ENCODE peak calls at places on chromosomes 4 and X, in five cellular contexts. O is mesenchymal stem cell, Z is IMR-90, T is mesendoderm, U is H1. N is an unnamed sample.

GRCh38 chr4:16250665-16251365 is 24.5 kb upstream of the TAPT1 start:
- DNase-seq in O (no peak), Z (peak; percentile 49), T (peak; percentile 22), U (no peak), N (no peak)

GRCh38 chrX:66110112-66110511 is 53.9 kb upstream of the HEPH start:
- DNase-seq in O (peak; percentile 4), Z (peak; percentile 8), T (peak; percentile 21), U (no peak), N (no peak)

GRCh38 chrX:29229802-29230201 is 642.6 kb downstream of the IL1RAPL1 start:
- DNase-seq in O (no peak), Z (peak; percentile 59), T (no peak), U (no peak), N (no peak)

GRCh38 chr4:116358633-116359222 is 726.6 kb downstream of the TRAM1L1 start:
- DNase-seq in O (peak; percentile 81), Z (peak; percentile 43), T (peak; percentile 90), U (peak; percentile 89), N (peak; percentile 36)

GRCh38 chrX:14032383-14032782 is 2.7 kb upstream of the GEMIN8 start:
- DNase-seq in O (peak; percentile 47), Z (peak; percentile 61), T (peak; percentile 55), U (no peak), N (peak; percentile 35)

GRCh38 chrX:87409113-87409841 is 108.3 kb upstream of the KLHL4 start:
- DNase-seq in O (peak; percentile 85), Z (peak; percentile 24), T (peak; percentile 6), U (no peak), N (no peak)

GRCh38 chr4:22313974-22314373 is 201.9 kb downstream of the ADGRA3 start:
- DNase-seq in O (no peak), Z (no peak), T (no peak), U (no peak), N (no peak)

GRCh38 chr4:83535945-83536648 is at the start of gene GPAT3:
- DNase-seq in O (peak; percentile 74), Z (peak; percentile 45), T (peak; percentile 71), U (peak; percentile 77), N (peak; percentile 32)

GRCh38 chrX:48890296-48890925 is 7.2 kb downstream of the TIMM17B start:
- DNase-seq in O (no peak), Z (no peak), T (peak; percentile 43), U (no peak), N (no peak)

GRCh38 chr4:4481394-4482000 is 60.4 kb downstream of the STX18 start:
- DNase-seq in O (no peak), Z (no peak), T (no peak), U (no peak), N (no peak)

GRCh38 chr4:146381263-146381872 is 140.4 kb downstream of the SLC10A7 start:
- DNase-seq in O (no peak), Z (peak; percentile 8), T (peak; percentile 51), U (no peak), N (no peak)

GRCh38 chr4:156888762-156889161 is 82.8 kb downstream of the PDGFC start:
- DNase-seq in O (peak; percentile 65), Z (peak; percentile 77), T (no peak), U (no peak), N (no peak)

DNA sequence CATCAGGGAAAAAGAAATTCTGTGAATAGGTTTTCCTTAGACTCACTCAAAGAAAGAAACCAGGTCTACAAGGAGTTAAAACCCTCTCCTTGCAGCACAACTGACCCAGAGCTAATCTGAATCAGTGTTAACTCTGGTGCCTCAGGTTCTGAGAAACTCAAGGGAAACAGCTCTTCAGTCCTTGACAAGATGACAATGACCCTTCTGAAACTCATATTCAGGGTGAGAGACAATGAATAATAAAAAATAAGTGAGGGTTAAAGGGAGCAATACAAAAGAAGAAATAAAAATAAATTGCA is 903.6 kb downstream of the STPG2 start:
- DNase-seq in O (no peak), Z (no peak), T (no peak), U (no peak), N (no peak)
- H2AK5ac ChIP-seq in O (no peak overlapping the region), Z (no peak overlapping the region), T (no peak overlapping the region), U (no peak overlapping the region), N (no peak overlapping the region)

DNA sequence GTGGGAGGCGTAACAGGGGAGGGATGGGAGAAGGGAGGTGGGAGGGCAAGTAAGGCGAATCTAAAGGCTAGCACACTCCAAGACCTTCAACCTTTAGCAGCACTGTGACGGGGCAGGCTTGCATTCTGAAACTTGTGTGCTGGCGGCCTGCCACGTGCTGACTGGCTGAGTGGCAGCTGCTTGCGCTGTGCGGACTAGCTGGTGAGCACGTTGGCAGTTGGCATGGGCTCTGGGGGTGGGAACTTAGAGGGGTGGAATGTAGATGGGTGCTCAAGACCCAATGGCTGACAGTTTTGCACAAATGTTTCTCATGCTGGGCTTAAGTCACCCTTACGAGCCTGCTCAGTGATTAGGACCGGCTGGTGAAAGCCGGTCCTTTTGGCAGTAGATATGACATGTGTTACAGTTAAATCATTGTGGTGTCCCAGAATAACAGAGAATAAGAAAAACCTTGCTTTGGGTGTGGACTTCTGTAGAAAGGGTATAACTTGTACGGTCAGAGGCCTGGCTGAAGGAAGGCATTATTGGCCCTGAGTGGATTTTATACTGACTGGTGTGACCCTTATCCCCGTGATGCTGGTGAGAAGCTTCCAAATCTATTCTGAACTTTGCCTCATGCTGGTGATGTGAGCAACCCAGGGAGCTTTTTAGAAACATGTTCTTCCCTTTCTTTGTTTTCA is 107.6 kb upstream of the SLC4A4 start:
- DNase-seq in O (no peak), Z (peak; percentile 59), T (no peak), U (no peak), N (no peak)
- H3K4me3 ChIP-seq in O (no peak overlapping the region), Z (no peak overlapping the region), T (no peak overlapping the region), U (no peak overlapping the region), N (no peak overlapping the region)

GRCh38 chr4:122577189-122577553 is 43.7 kb downstream of the IL21 start:
- DNase-seq in O (no peak), Z (no peak), T (no peak), U (no peak), N (no peak)
- H2BK15ac ChIP-seq in O (no peak overlapping the region), Z (no peak overlapping the region), T (no peak overlapping the region), U (no peak overlapping the region), N (no peak overlapping the region)

GRCh38 chr4:6974138-6974848 is 64.7 kb downstream of the TBC1D14 start:
- DNase-seq in O (peak; percentile 92), Z (peak; percentile 84), T (peak; percentile 93), U (peak; percentile 95), N (peak; percentile 77)
- H2AK5ac ChIP-seq in O (no peak overlapping the region), Z (no peak overlapping the region), T (no peak overlapping the region), U (no peak overlapping the region), N (no peak overlapping the region)

GRCh38 chr4:176790398-176790797 is 2.3 kb downstream of the VEGFC start:
- DNase-seq in O (no peak), Z (no peak), T (no peak), U (no peak), N (no peak)

GRCh38 chr4:176784816-176785215 is 7.9 kb downstream of the VEGFC start:
- DNase-seq in O (peak; percentile 77), Z (peak; percentile 66), T (no peak), U (no peak), N (no peak)

GRCh38 chr4:176789955-176790354 is 2.8 kb downstream of the VEGFC start:
- DNase-seq in O (peak; percentile 76), Z (peak; percentile 81), T (peak; percentile 51), U (no peak), N (no peak)

GRCh38 chr4:176788971-176789370 is 3.8 kb downstream of the VEGFC start:
- DNase-seq in O (no peak), Z (no peak), T (no peak), U (no peak), N (no peak)

GRCh38 chr4:176788248-176788647 is 4.5 kb downstream of the VEGFC start:
- DNase-seq in O (no peak), Z (no peak), T (no peak), U (no peak), N (no peak)
- H3K4me3 ChIP-seq in O (no peak overlapping the region), Z (peak overlapping the region; percentile 2), T (no peak overlapping the region), U (no peak overlapping the region), N (no peak overlapping the region)

DNA sequence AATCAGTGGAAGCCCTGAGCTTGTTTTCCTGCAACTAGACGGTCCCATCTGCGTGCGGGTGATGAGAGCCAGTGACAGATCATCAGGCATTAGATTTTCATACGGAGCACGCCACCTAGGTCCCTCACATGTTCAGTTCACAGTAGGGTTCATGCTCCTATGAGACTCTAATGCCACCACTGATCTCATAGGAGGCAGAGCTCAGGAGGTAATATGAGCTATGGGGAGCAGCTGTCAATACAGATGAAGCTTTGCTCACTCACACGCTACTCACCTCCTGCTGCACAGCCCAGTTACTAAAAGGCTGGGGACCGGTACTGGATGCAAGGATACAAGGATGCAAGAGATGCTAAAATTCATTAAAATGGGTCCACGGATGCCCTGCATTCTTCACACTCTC is 61.2 kb downstream of the DHRSX start:
- DNase-seq in O (no peak), Z (no peak), T (no peak), U (no peak), N (no peak)
- H2BK15ac ChIP-seq in O (no peak overlapping the region), Z (no peak overlapping the region), T (no peak overlapping the region), U (no peak overlapping the region), N (no peak overlapping the region)

GRCh38 chr4:15239866-15240265 is 188.0 kb upstream of the C1QTNF7 start:
- DNase-seq in O (peak; percentile 66), Z (peak; percentile 32), T (no peak), U (no peak), N (no peak)

GRCh38 chr4:15234585-15235126 is 193.2 kb upstream of the C1QTNF7 start:
- DNase-seq in O (peak; percentile 97), Z (peak; percentile 98), T (no peak), U (no peak), N (no peak)

GRCh38 chr4:15241946-15242345 is 185.9 kb upstream of the C1QTNF7 start:
- DNase-seq in O (no peak), Z (no peak), T (no peak), U (no peak), N (no peak)

GRCh38 chr4:15240764-15241163 is 187.1 kb upstream of the C1QTNF7 start:
- DNase-seq in O (peak; percentile 74), Z (peak; percentile 61), T (no peak), U (no peak), N (no peak)

GRCh38 chr4:15238720-15239119 is 189.1 kb upstream of the C1QTNF7 start:
- DNase-seq in O (peak; percentile 75), Z (peak; percentile 63), T (peak; percentile 70), U (peak; percentile 65), N (peak; percentile 30)
- H2AK5ac ChIP-seq in O (no peak overlapping the region), Z (peak overlapping the region; percentile 54), T (no peak overlapping the region), U (peak overlapping the region; percentile 14), N (no peak overlapping the region)